ENCODE peak calls at places on chromosomes 2 and 18, in four cellular contexts. T, A, F and B are unnamed samples. For H3K4me1, the result is how much of the 10 kb centered on the place peaks cover.

GRCh38 chr2:26516246-26516645 is 38.3 kb upstream of the OTOF start:
- DNase-seq in T (no peak), A (no peak), F (no peak), B (no peak)

GRCh38 chr18:23260932-23261590 is 125.8 kb downstream of the CABLES1 start:
- DNase-seq in T (no peak), A (no peak), F (no peak), B (no peak)

GRCh38 chr2:208359632-208359986 is 47.0 kb upstream of the PTH2R start:
- DNase-seq in T (no peak), A (peak), F (no peak), B (no peak)

GRCh38 chr2:18272148-18272494 is 288.3 kb downstream of the RDH14 start:
- DNase-seq in T (no peak), A (no peak), F (no peak), B (no peak)

GRCh38 chr2:20207051-20207450 is 17.9 kb downstream of the SDC1 start:
- DNase-seq in T (no peak), A (no peak), F (no peak), B (no peak)

GRCh38 chr2:64225491-64225890 is 81.3 kb upstream of the PELI1 start:
- DNase-seq in T (no peak), A (no peak), F (no peak), B (peak)

GRCh38 chr2:58734365-58734764 is 493.2 kb upstream of the FANCL start:
- DNase-seq in T (no peak), A (no peak), F (no peak), B (no peak)

GRCh38 chr2:226002438-226002837 is 602.9 kb downstream of the NYAP2 start:
- DNase-seq in T (peak), A (no peak), F (peak), B (peak)

GRCh38 chr18:32980896-32981295 is 208.1 kb upstream of the KLHL14 start:
- DNase-seq in T (no peak), A (no peak), F (no peak), B (no peak)

GRCh38 chr2:207483477-207483876 is 46.3 kb upstream of the CREB1 start:
- DNase-seq in T (no peak), A (no peak), F (no peak), B (no peak)

GRCh38 chr18:25815659-25816058 is 274.8 kb downstream of the SS18 start:
- DNase-seq in T (no peak), A (no peak), F (no peak), B (no peak)

GRCh38 chr2:20957745-20958144 is 86.1 kb downstream of the APOB start:
- DNase-seq in T (no peak), A (no peak), F (no peak), B (no peak)

GRCh38 chr2:232551776-232552175 is 1.3 kb downstream of the EIF4E2 start:
- DNase-seq in T (no peak), A (no peak), F (no peak), B (no peak)

GRCh38 chr2:66521459-66521858 is 86.5 kb downstream of the MEIS1 start:
- DNase-seq in T (no peak), A (no peak), F (no peak), B (no peak)

GRCh38 chr2:64711260-64711659 is 57.5 kb upstream of the SERTAD2 start:
- DNase-seq in T (no peak), A (no peak), F (peak), B (peak)

GRCh38 chr2:63792523-63792922 is 49.2 kb upstream of the UGP2 start:
- DNase-seq in T (no peak), A (no peak), F (peak), B (peak)

GRCh38 chr18:76005632-76006031 is 489.4 kb downstream of the ZNF516 start:
- DNase-seq in T (no peak), A (no peak), F (no peak), B (no peak)

GRCh38 chr2:207251573-207252192 is 85.9 kb upstream of the KLF7 start:
- DNase-seq in T (no peak), A (no peak), F (no peak), B (no peak)

GRCh38 chr2:226644342-226644957 is 155.2 kb downstream of the IRS1 start:
- DNase-seq in T (no peak), A (no peak), F (peak), B (no peak)

GRCh38 chr18:45962461-45962860 is 4.7 kb downstream of the EPG5 start:
- DNase-seq in T (no peak), A (no peak), F (peak), B (no peak)

GRCh38 chr2:234753701-234754100 is 198.1 kb upstream of the SH3BP4 start:
- DNase-seq in T (no peak), A (no peak), F (no peak), B (no peak)

GRCh38 chr2:128501022-128501690 is 182.5 kb upstream of the HS6ST1 start:
- DNase-seq in T (no peak), A (peak), F (no peak), B (no peak)

GRCh38 chr2:53861824-53862223 is 2.1 kb upstream of the GPR75 start:
- DNase-seq in T (no peak), A (no peak), F (no peak), B (no peak)

DNA sequence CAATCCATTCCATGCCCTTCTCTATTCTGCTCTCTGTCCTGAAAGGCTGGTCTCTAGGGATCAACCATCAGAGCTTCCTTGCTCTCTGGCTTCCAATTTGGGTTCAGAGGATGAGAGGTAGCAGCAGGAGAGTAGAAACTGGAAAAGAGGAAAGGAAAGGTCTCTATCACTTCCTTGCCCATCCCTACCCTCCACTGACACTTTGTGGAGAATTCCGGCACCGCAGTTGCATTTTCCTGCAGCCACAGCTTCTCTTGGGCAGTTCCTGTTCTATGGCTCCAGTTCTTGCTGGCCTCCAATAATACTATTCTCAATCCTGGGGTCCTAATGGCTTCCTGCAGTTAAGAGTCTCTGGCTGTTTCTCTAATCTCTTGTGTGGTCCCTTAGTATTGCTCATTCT is 13.3 kb upstream of the IMPACT start:
- DNase-seq in T (no peak), A (peak), F (peak), B (no peak)
- TF ChIP-seq CTCF in T (no peak), A (peak), F (peak), B (peak)

GRCh38 chr2:127398239-127398590 is 10.4 kb upstream of the MAP3K2 start:
- DNase-seq in T (peak), A (peak), F (peak), B (peak)
- H3K4me1 ChIP-seq in T (under half), A (under half), F (under half), B (under half)

GRCh38 chr2:46885376-46885775 is 30.2 kb downstream of the MCFD2 start:
- DNase-seq in T (no peak), A (no peak), F (no peak), B (no peak)
- H3K27ac ChIP-seq in T (no peak), A (no peak), F (no peak), B (no peak)

GRCh38 chr2:72911256-72911655 is 6.1 kb upstream of the EMX1 start:
- DNase-seq in T (no peak), A (no peak), F (no peak), B (no peak)

GRCh38 chr2:72914226-72915075 is 2.9 kb upstream of the EMX1 start:
- DNase-seq in T (no peak), A (peak), F (no peak), B (no peak)

GRCh38 chr2:72915076-72915906 is 2.0 kb upstream of the EMX1 start:
- DNase-seq in T (no peak), A (peak), F (no peak), B (no peak)

GRCh38 chr2:72915907-72916742 is 1.2 kb upstream of the EMX1 start:
- DNase-seq in T (peak), A (peak), F (peak), B (peak)

DNA sequence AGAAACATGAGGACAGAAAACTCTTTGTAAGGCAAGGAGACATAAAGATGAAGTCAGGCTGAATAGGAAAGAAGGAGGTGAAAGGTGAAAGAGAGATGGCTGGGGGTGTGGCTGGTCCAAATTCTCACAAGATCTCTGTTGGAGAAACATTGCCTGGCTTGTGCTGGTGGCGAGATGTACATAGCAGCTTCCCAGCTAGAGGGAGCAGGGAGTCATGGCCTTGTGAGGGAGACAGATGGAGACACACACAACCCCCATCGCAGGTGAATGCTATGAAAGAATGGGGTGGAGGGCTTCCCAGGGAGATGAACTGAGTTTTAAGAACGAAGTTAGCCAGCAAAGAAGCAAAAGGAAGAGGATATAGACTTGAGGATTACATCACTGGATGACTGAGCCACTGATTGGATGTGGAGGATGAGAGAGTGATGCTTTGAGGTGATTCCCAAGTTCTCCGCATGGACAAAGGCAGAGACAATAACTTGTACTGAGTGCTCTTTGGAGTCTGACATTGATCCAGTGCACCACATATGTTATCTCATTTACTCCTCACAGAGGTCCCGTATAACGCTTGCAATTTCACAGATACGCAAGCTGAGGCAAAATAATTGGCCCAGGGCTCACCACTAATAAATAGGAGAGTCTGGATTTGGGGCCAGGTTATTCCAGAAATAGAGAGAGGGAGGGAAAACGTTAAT is 3.6 kb upstream of the EMX1 start:
- DNase-seq in T (no peak), A (peak), F (no peak), B (no peak)
- TF ChIP-seq CTCF in T (no peak), A (peak), F (peak), B (no peak)

DNA sequence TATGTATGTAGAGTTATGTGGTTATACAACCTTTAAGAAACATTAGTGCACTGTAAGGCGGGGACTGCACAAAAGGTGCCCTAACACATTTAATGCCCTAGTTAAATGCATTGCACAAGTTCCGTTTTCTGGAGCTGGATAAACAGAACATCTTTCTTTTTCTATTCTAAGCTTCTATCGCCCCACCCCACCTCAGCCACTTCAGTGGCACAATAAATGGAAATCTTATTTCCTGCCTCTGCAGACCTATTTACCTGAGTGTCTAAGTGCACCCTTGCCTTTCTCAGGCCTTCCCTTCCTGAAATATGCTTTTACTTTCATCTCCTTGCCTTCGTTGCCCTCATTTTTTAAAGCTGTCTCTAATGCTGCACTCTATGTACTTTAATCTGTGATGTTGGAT is 123.5 kb downstream of the TANC1 start:
- DNase-seq in T (no peak), A (no peak), F (no peak), B (peak)
- H3K4me1 ChIP-seq in T (under half), A (under half), F (under half), B (under half)

DNA sequence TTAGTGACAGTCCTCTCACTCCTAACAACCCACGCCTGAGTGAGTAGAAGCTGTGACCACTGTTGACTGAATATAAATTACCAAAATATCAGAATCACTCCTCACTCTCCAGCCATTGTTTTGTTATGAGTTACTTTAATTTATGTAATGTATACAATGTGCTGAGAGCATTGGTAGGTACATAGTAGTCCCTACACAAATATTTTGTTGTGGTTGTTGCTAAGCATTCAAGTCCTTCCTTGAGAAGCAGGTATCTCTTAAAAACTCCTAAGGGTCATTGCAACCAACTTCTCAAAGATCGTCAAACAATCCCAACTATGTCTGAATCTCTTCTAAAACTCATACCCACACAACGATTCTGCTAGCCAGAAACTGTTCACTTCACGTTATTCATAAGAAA is 476.8 kb upstream of the TNP1 start:
- DNase-seq in T (no peak), A (no peak), F (no peak), B (no peak)
- H3K27ac ChIP-seq in T (no peak), A (no peak), F (no peak), B (no peak)

DNA sequence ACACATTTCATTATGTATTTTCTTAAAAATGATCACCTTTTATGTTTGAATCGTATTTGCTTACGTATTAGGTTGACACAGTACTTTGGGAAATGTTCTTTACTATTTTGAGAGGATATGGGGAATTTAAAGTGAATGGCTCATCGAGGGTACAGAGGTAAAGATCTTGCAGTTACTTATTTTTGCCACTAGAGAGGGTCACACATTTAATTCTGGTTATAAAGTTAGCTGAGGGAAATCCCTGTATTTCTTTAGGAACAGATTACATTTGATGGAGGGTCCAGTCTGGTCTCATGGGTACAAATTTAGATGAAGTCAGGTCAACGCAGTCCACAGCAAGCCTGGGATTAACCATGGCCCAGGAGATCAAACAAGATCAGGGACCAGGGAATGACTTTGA is 24.5 kb downstream of the DYNC2LI1 start:
- DNase-seq in T (no peak), A (no peak), F (peak), B (peak)
- TF ChIP-seq CTCF in T (no peak), A (peak), F (peak), B (peak)